ENCODE peak calls at places on chromosomes 3 and 15, in ten cellular contexts. One of them, this sample, is unnamed.

GRCh38 chr3:34185301-34185700 is 386.9 kb downstream of the PDCD6IP start:
- DNase-seq in ovary: no peak
- DNase-seq in 8988T: no peak
- DNase-seq in bronchial epithelial cell: no peak
- DNase-seq in B cell: no peak
- DNase-seq in right atrium auricular region: no peak
- DNase-seq in EL: no peak
- DNase-seq in HT-29: no peak
- DNase-seq in stimulated activated CD4-positive, alpha-beta T cell treated with anti-CD3 and anti-CD28 coated beads, Interleukin-1b, Interleukin-23, amount 100 ng/mL, for 48 hours: no peak
- DNase-seq in NCI-H1092 treated with DMSO at 0.1 percent for 48 hours: no peak
- DNase-seq in this sample: no peak

GRCh38 chr3:13650210-13651056 is 101.5 kb downstream of the FBLN2 start:
- DNase-seq in B cell: peak
- DNase-seq in 8988T: peak
- DNase-seq in right atrium auricular region: peak
- DNase-seq in ovary: peak
- DNase-seq in bronchial epithelial cell: peak
- DNase-seq in stimulated activated CD4-positive, alpha-beta T cell treated with anti-CD3 and anti-CD28 coated beads, Interleukin-1b, Interleukin-23, amount 100 ng/mL, for 48 hours: peak
- DNase-seq in HT-29: peak
- DNase-seq in EL: peak
- DNase-seq in NCI-H1092 treated with DMSO at 0.1 percent for 48 hours: peak
- DNase-seq in this sample: peak

GRCh38 chr15:38169982-38170381 is 82.7 kb upstream of the SPRED1 start:
- DNase-seq in B cell: no peak
- DNase-seq in bronchial epithelial cell: no peak
- DNase-seq in EL: no peak
- DNase-seq in right atrium auricular region: no peak
- DNase-seq in ovary: no peak
- DNase-seq in HT-29: no peak
- DNase-seq in 8988T: no peak
- DNase-seq in stimulated activated CD4-positive, alpha-beta T cell treated with anti-CD3 and anti-CD28 coated beads, Interleukin-1b, Interleukin-23, amount 100 ng/mL, for 48 hours: no peak
- DNase-seq in NCI-H1092 treated with DMSO at 0.1 percent for 48 hours: no peak
- DNase-seq in this sample: no peak

GRCh38 chr3:62370112-62371031 is 3.0 kb downstream of the FEZF2 start:
- DNase-seq in stimulated activated CD4-positive, alpha-beta T cell treated with anti-CD3 and anti-CD28 coated beads, Interleukin-1b, Interleukin-23, amount 100 ng/mL, for 48 hours: no peak
- DNase-seq in right atrium auricular region: no peak
- DNase-seq in NCI-H1092 treated with DMSO at 0.1 percent for 48 hours: no peak
- DNase-seq in HT-29: no peak
- DNase-seq in B cell: no peak
- DNase-seq in EL: no peak
- DNase-seq in ovary: no peak
- DNase-seq in bronchial epithelial cell: no peak
- DNase-seq in 8988T: no peak
- DNase-seq in this sample: no peak

GRCh38 chr3:133941390-133941789 is 45.7 kb upstream of the RAB6B start:
- DNase-seq in right atrium auricular region: no peak
- DNase-seq in 8988T: no peak
- DNase-seq in B cell: peak
- DNase-seq in ovary: peak
- DNase-seq in NCI-H1092 treated with DMSO at 0.1 percent for 48 hours: no peak
- DNase-seq in stimulated activated CD4-positive, alpha-beta T cell treated with anti-CD3 and anti-CD28 coated beads, Interleukin-1b, Interleukin-23, amount 100 ng/mL, for 48 hours: no peak
- DNase-seq in bronchial epithelial cell: no peak
- DNase-seq in EL: no peak
- DNase-seq in HT-29: no peak
- DNase-seq in this sample: no peak

GRCh38 chr15:95663156-95663831 is 667.2 kb upstream of the NR2F2 start:
- DNase-seq in EL: peak
- DNase-seq in bronchial epithelial cell: peak
- DNase-seq in 8988T: no peak
- DNase-seq in HT-29: no peak
- DNase-seq in stimulated activated CD4-positive, alpha-beta T cell treated with anti-CD3 and anti-CD28 coated beads, Interleukin-1b, Interleukin-23, amount 100 ng/mL, for 48 hours: no peak
- DNase-seq in B cell: no peak
- DNase-seq in right atrium auricular region: no peak
- DNase-seq in ovary: no peak
- DNase-seq in NCI-H1092 treated with DMSO at 0.1 percent for 48 hours: no peak
- DNase-seq in this sample: no peak

GRCh38 chr15:76829939-76830338 is 75.2 kb downstream of the SCAPER start:
- DNase-seq in NCI-H1092 treated with DMSO at 0.1 percent for 48 hours: no peak
- DNase-seq in EL: no peak
- DNase-seq in stimulated activated CD4-positive, alpha-beta T cell treated with anti-CD3 and anti-CD28 coated beads, Interleukin-1b, Interleukin-23, amount 100 ng/mL, for 48 hours: no peak
- DNase-seq in right atrium auricular region: no peak
- DNase-seq in HT-29: no peak
- DNase-seq in B cell: no peak
- DNase-seq in ovary: no peak
- DNase-seq in 8988T: no peak
- DNase-seq in bronchial epithelial cell: peak
- DNase-seq in this sample: no peak

GRCh38 chr15:41982133-41982930 is 10.0 kb upstream of the EHD4 start:
- DNase-seq in stimulated activated CD4-positive, alpha-beta T cell treated with anti-CD3 and anti-CD28 coated beads, Interleukin-1b, Interleukin-23, amount 100 ng/mL, for 48 hours: no peak
- DNase-seq in ovary: no peak
- DNase-seq in NCI-H1092 treated with DMSO at 0.1 percent for 48 hours: no peak
- DNase-seq in EL: no peak
- DNase-seq in right atrium auricular region: no peak
- DNase-seq in 8988T: no peak
- DNase-seq in B cell: no peak
- DNase-seq in HT-29: no peak
- DNase-seq in bronchial epithelial cell: no peak
- DNase-seq in this sample: no peak

This sample was measured in hepatocyte.